ENCODE peak calls at places on chromosome 15, in four cellular contexts. Z is SK-N-SH, K is GM23248, Q is fibroblast of lung. D is an unnamed sample. For H3K27me3, the result is how much of the 10 kb centered on the place peaks cover.

GRCh38 chr15:66706225-66706732 is 4.2 kb downstream of the SMAD6 start:
- DNase-seq in Z (peak), K (peak), Q (peak), D (no peak)

GRCh38 chr15:93209690-93210425 is 120.8 kb upstream of the RGMA start:
- DNase-seq in Z (no peak), K (no peak), Q (peak), D (peak)

GRCh38 chr15:49858076-49858475 is 237.2 kb downstream of the DTWD1 start:
- DNase-seq in Z (no peak), K (no peak), Q (no peak), D (no peak)

GRCh38 chr15:70376031-70376928 is 278.6 kb upstream of the TLE3 start:
- DNase-seq in Z (no peak), K (no peak), Q (no peak), D (no peak)

GRCh38 chr15:91384189-91384720 is 284.2 kb downstream of the SV2B start:
- DNase-seq in Z (no peak), K (no peak), Q (no peak), D (no peak)

GRCh38 chr15:60932051-60932915 is 296.8 kb downstream of the RORA start:
- DNase-seq in Z (no peak), K (peak), Q (peak), D (peak)

GRCh38 chr15:36156855-36157521 is 422.4 kb upstream of the CDIN1 start:
- DNase-seq in Z (no peak), K (peak), Q (peak), D (no peak)

GRCh38 chr15:30985081-30985531 is 6.3 kb downstream of the MTMR10 start:
- DNase-seq in Z (peak), K (peak), Q (peak), D (no peak)

GRCh38 chr15:89799011-89799924 is 15.4 kb downstream of the ANPEP start:
- DNase-seq in Z (peak), K (no peak), Q (no peak), D (no peak)

GRCh38 chr15:89797678-89798201 is 16.9 kb downstream of the ANPEP start:
- DNase-seq in Z (no peak), K (no peak), Q (no peak), D (no peak)

GRCh38 chr15:89801471-89802205 is 13.0 kb downstream of the ANPEP start:
- DNase-seq in Z (peak), K (no peak), Q (no peak), D (no peak)

GRCh38 chr15:89802231-89802928 is 12.3 kb downstream of the ANPEP start:
- DNase-seq in Z (peak), K (no peak), Q (no peak), D (no peak)

DNA sequence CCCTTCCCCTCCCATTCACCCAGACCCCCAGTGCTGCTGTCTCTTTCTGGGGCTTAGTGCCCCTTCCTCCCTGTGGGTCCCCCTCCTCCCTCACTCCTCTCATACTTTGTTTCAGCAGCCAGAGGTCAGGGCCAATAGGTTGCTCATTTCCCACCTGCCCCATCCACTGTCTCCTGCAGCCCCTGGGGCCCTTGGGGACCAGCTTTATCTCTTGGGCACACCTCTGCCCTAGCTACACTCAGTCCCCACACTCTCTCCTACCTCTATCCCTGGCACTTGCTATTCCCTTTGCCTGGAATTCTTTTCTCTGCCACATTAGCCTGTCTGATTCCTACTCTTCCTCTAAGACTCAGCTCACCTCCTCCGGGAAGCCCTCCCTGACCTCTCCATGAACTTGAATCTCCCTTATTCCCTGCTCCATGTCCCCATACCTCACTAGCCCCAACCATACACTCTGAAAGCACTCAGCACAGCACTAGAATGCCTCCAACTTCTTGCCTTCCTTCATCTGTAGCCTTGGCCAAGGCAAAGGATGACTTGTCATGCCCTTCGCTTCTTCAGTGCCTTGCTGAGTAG is 14.6 kb downstream of the ANPEP start:
- DNase-seq in Z (peak), K (no peak), Q (no peak), D (no peak)
- H3K4me3 ChIP-seq in Z (no peak), K (no peak), Q (no peak), D (no peak)

DNA sequence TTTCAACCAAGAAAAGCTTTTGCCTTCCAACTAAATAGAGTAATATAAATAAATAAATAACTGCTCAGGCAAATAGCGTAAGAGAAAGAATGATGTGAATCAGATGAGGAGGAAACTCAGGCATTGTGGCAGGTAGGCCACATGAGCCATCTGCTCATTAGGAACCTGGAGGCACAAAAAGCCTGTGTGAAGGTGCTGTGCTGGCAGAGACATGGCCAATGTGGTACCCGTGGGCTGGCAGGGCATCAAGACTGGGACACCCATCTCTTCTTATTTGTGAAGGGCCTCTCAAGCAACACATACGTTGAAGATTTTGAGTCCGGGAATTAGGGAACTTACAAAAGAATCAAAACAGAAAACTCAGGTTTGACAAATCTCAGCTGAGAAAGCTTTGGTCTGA is 9.5 kb downstream of the ANKRD34C start:
- DNase-seq in Z (no peak), K (no peak), Q (no peak), D (no peak)
- H3K27me3 ChIP-seq in Z (under half), K (under half), Q (under half), D (under half)

GRCh38 chr15:51658664-51659063 is 22.6 kb upstream of the SCG3 start:
- DNase-seq in Z (no peak), K (no peak), Q (no peak), D (no peak)
- H3K4me3 ChIP-seq in Z (no peak), K (no peak), Q (no peak), D (no peak)

GRCh38 chr15:89365457-89366055 is 30.9 kb upstream of the POLG start:
- DNase-seq in Z (no peak), K (no peak), Q (no peak), D (no peak)
- H3K27me3 ChIP-seq in Z (under half), K (half or more), Q (half or more), D (half or more)

GRCh38 chr15:77001966-77002365 is 7.0 kb downstream of the PSTPIP1 start:
- DNase-seq in Z (no peak), K (no peak), Q (no peak), D (no peak)

GRCh38 chr15:77002954-77003912 is 8.3 kb downstream of the PSTPIP1 start:
- DNase-seq in Z (no peak), K (no peak), Q (no peak), D (no peak)

GRCh38 chr15:77002436-77002835 is 7.5 kb downstream of the PSTPIP1 start:
- DNase-seq in Z (no peak), K (no peak), Q (peak), D (no peak)

GRCh38 chr15:76999996-77000395 is 5.1 kb downstream of the PSTPIP1 start:
- DNase-seq in Z (no peak), K (no peak), Q (no peak), D (no peak)

DNA sequence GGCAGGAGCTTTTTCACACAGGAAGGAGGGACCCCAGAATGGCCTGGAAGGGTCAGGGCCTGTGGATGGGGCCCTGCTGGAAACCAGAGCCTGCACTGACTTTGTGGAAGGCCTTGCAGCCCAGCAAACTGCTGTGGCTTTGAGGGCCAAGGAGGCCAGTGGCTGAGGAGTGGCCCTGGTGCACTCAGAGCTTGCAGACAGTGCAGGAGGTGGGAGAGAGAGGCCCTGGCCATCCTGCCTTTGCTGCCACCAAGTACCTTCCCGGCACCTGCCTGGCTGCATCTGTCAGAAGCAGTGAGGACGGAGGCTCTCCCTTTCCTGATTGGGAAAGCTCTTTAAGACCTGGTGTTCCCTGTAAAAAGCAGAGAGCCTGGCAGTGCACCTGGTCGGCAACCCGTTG is 6.4 kb downstream of the PSTPIP1 start:
- DNase-seq in Z (no peak), K (no peak), Q (no peak), D (no peak)
- H3K4me3 ChIP-seq in Z (no peak), K (no peak), Q (no peak), D (no peak)

GRCh38 chr15:64774556-64775523 is 549 bp downstream of the RBPMS2 start:
- DNase-seq in Z (peak), K (peak), Q (peak), D (peak)

GRCh38 chr15:64773606-64774555 is 1.5 kb downstream of the RBPMS2 start:
- DNase-seq in Z (peak), K (no peak), Q (no peak), D (no peak)

GRCh38 chr15:64772964-64773363 is 2.4 kb downstream of the RBPMS2 start:
- DNase-seq in Z (no peak), K (no peak), Q (no peak), D (no peak)

GRCh38 chr15:64770626-64771025 is 4.8 kb downstream of the RBPMS2 start:
- DNase-seq in Z (no peak), K (no peak), Q (no peak), D (no peak)

DNA sequence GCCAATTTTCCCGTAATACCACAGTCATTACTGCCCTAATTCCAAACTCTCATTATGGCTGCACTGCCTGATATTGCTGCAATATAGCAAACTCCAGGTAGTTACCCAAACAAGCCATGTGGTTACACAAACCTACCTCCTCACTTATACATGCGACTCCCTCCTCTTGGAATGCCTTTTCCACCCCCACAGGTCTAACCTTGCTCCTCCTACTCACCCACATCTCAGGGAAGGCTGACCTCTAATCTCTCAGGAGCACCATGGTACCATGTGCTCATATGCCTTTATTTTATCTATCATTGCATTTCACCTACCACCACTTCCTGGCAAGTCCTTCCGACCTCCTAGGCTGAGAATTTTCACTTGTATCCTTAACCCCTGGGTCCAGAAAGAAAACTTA is 2.9 kb downstream of the RBPMS2 start:
- DNase-seq in Z (no peak), K (no peak), Q (no peak), D (no peak)
- H3K27me3 ChIP-seq in Z (under half), K (under half), Q (under half), D (under half)

DNA sequence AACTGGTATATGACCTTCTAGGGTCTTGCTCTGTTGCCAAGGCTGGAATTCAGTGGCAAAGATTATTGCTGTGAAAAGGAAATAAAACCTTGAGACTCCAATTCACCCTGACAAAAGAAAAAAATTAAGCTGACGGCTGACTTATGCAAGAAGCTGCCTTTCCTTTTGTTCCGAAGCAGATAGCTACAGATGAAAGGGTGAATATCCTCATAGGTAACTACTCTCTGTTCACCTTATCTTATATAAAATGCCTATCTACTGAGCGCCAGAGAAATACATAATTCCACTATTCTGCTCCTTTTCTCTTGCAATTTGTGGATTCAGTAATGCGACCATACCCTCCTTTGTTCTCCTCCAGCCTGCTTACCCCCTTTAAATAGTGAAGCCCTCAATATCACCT is 68.8 kb downstream of the HERC1 start:
- DNase-seq in Z (no peak), K (no peak), Q (no peak), D (no peak)
- H3K4me3 ChIP-seq in Z (no peak), K (no peak), Q (no peak), D (no peak)

D was measured in MG63.